ENCODE peak calls at places on chromosomes 16 and 17, in six cellular contexts. R is AML-193; B is CD8-positive, alpha-beta memory T cell; S is breast epithelium; M is stimulated activated CD4-positive, alpha-beta T cell treated with anti-CD3 and anti-CD28 coated beads, Interleukin-12 subunit alpha, Interleukin-12 subunit beta, amount 100 ng/mL, for 4 hours; Y is heart left ventricle. Z is an unnamed sample.

GRCh38 chr17:14304876-14305636 is 4.2 kb downstream of the HS3ST3B1 start:
- DNase-seq in Y (no peak), M (no peak), B (no peak), S (no peak), R (peak), Z (no peak)

GRCh38 chr16:76897816-76898215 is 293.2 kb upstream of the MON1B start:
- DNase-seq in M (no peak), B (no peak), R (no peak), Y (no peak), S (no peak), Z (no peak)

GRCh38 chr16:88747588-88748301 is 37.3 kb downstream of the PIEZO1 start:
- DNase-seq in Y (no peak), S (no peak), M (no peak), R (peak), B (no peak), Z (no peak)

GRCh38 chr17:66935717-66936116 is 28.8 kb upstream of the CACNG4 start:
- DNase-seq in B (no peak), Y (no peak), R (no peak), S (no peak), M (no peak), Z (no peak)

GRCh38 chr16:81831722-81832126 is 52.6 kb downstream of the PLCG2 start:
- DNase-seq in S (peak), B (peak), R (peak), M (no peak), Y (peak), Z (no peak)

GRCh38 chr17:59607817-59608403 is 11.8 kb upstream of the CLTC start:
- DNase-seq in R (peak), Y (no peak), B (peak), S (no peak), M (peak), Z (no peak)

GRCh38 chr17:622356-622755 is 92.3 kb downstream of the VPS53 start:
- DNase-seq in B (no peak), Y (no peak), M (no peak), R (no peak), S (no peak), Z (no peak)

GRCh38 chr16:65572156-65572555 is 450.3 kb upstream of the CDH11 start:
- DNase-seq in S (no peak), Y (no peak), R (no peak), M (no peak), B (no peak), Z (peak)

GRCh38 chr17:57892146-57892819 is 42.4 kb upstream of the MRPS23 start:
- DNase-seq in S (peak), Y (peak), M (peak), B (peak), R (peak), Z (no peak)